ENCODE peak calls at places on chromosomes 4 and X, in nine cellular contexts. One of them, this sample, is unnamed.

GRCh38 chr4:147780137-147780777 is 48.4 kb downstream of the ARHGAP10 start:
- DNase-seq in PC-3: no peak
- DNase-seq in Karpas-422: peak
- DNase-seq in GM23248: no peak
- DNase-seq in neuronal stem cell: no peak
- DNase-seq in HCT116: no peak
- DNase-seq in mammary epithelial cell: peak
- DNase-seq in neural progenitor cell: no peak
- DNase-seq in GM12878: peak
- DNase-seq in this sample: no peak

GRCh38 chr4:140052050-140052449 is 101.9 kb downstream of the MAML3 start:
- DNase-seq in PC-3: peak
- DNase-seq in Karpas-422: peak
- DNase-seq in GM23248: peak
- DNase-seq in neuronal stem cell: no peak
- DNase-seq in HCT116: peak
- DNase-seq in mammary epithelial cell: peak
- DNase-seq in neural progenitor cell: peak
- DNase-seq in GM12878: no peak
- DNase-seq in this sample: peak

GRCh38 chr4:40570348-40571077 is 59.2 kb downstream of the RBM47 start:
- DNase-seq in PC-3: peak
- DNase-seq in Karpas-422: no peak
- DNase-seq in GM23248: no peak
- DNase-seq in neuronal stem cell: no peak
- DNase-seq in HCT116: no peak
- DNase-seq in mammary epithelial cell: no peak
- DNase-seq in neural progenitor cell: no peak
- DNase-seq in GM12878: no peak
- DNase-seq in this sample: no peak

GRCh38 chr4:183596056-183596757 is 62.8 kb downstream of the RWDD4 start:
- DNase-seq in PC-3: peak
- DNase-seq in Karpas-422: no peak
- DNase-seq in GM23248: peak
- DNase-seq in neuronal stem cell: no peak
- DNase-seq in HCT116: no peak
- DNase-seq in mammary epithelial cell: peak
- DNase-seq in neural progenitor cell: no peak
- DNase-seq in GM12878: no peak
- DNase-seq in this sample: no peak

GRCh38 chr4:173526034-173526482 is 4.0 kb downstream of the HAND2 start:
- DNase-seq in PC-3: no peak
- DNase-seq in Karpas-422: no peak
- DNase-seq in GM23248: peak
- DNase-seq in neuronal stem cell: no peak
- DNase-seq in HCT116: no peak
- DNase-seq in mammary epithelial cell: no peak
- DNase-seq in neural progenitor cell: peak
- DNase-seq in GM12878: no peak
- DNase-seq in this sample: no peak

GRCh38 chrX:115679460-115679859 is 118.5 kb downstream of the PLS3 start:
- DNase-seq in PC-3: peak
- DNase-seq in Karpas-422: peak
- DNase-seq in GM23248: peak
- DNase-seq in neuronal stem cell: no peak
- DNase-seq in HCT116: peak
- DNase-seq in mammary epithelial cell: peak
- DNase-seq in neural progenitor cell: peak
- DNase-seq in GM12878: no peak
- DNase-seq in this sample: no peak

GRCh38 chr4:56530269-56531148 is 24.9 kb downstream of the ARL9 start:
- DNase-seq in PC-3: peak
- DNase-seq in Karpas-422: no peak
- DNase-seq in GM23248: peak
- DNase-seq in neuronal stem cell: peak
- DNase-seq in HCT116: peak
- DNase-seq in mammary epithelial cell: peak
- DNase-seq in neural progenitor cell: peak
- DNase-seq in GM12878: no peak
- DNase-seq in this sample: peak

GRCh38 chr4:38013461-38014366 is 53.5 kb downstream of the PTTG2 start:
- DNase-seq in PC-3: peak
- DNase-seq in Karpas-422: no peak
- DNase-seq in GM23248: peak
- DNase-seq in neuronal stem cell: no peak
- DNase-seq in HCT116: peak
- DNase-seq in mammary epithelial cell: peak
- DNase-seq in neural progenitor cell: no peak
- DNase-seq in GM12878: no peak
- DNase-seq in this sample: no peak

GRCh38 chr4:186021461-186022167 is 47.3 kb upstream of the TLR3 start:
- DNase-seq in PC-3: peak
- DNase-seq in Karpas-422: peak
- DNase-seq in GM23248: peak
- DNase-seq in neuronal stem cell: peak
- DNase-seq in HCT116: no peak
- DNase-seq in mammary epithelial cell: peak
- DNase-seq in neural progenitor cell: peak
- DNase-seq in GM12878: no peak
- DNase-seq in this sample: peak

GRCh38 chr4:186020106-186020792 is 48.7 kb upstream of the TLR3 start:
- DNase-seq in PC-3: no peak
- DNase-seq in Karpas-422: no peak
- DNase-seq in GM23248: no peak
- DNase-seq in neuronal stem cell: no peak
- DNase-seq in HCT116: no peak
- DNase-seq in mammary epithelial cell: no peak
- DNase-seq in neural progenitor cell: no peak
- DNase-seq in GM12878: no peak
- DNase-seq in this sample: no peak

GRCh38 chr4:186018756-186019155 is 50.2 kb upstream of the TLR3 start:
- DNase-seq in PC-3: no peak
- DNase-seq in Karpas-422: no peak
- DNase-seq in GM23248: no peak
- DNase-seq in neuronal stem cell: no peak
- DNase-seq in HCT116: no peak
- DNase-seq in mammary epithelial cell: no peak
- DNase-seq in neural progenitor cell: no peak
- DNase-seq in GM12878: no peak
- DNase-seq in this sample: no peak

GRCh38 chr4:186019264-186019663 is 49.7 kb upstream of the TLR3 start:
- DNase-seq in PC-3: no peak
- DNase-seq in Karpas-422: no peak
- DNase-seq in GM23248: no peak
- DNase-seq in neuronal stem cell: no peak
- DNase-seq in HCT116: no peak
- DNase-seq in mammary epithelial cell: no peak
- DNase-seq in neural progenitor cell: no peak
- DNase-seq in GM12878: no peak
- DNase-seq in this sample: no peak

DNA sequence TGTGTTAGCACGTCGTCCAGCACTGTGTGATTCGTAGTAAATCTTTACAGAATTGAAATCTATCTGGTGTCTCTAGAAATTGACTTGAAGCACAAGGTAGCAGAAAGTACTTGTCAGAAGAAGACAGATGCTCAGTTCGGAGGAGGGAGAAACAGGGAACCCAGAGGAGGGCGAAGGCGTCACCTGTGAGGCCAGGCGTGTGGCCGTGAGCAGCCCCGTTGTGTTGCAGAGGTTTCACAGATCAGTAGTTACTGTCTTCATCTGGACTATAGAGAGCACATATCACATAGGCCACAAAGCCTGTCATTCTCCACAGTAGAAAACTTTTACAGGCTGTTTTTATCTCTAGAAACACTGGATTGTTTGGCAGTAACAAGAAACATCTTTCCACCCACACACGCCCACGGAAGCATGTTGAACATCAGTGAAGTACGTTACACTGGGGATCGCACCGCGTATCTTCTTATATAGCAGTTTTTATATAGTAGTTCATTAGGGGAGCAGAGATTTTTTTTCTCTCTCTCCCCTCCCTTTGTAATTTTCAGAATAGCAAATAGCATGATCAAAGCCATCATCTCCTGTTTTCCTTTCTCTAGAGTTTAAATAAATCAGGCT is 48.1 kb upstream of the TLR3 start:
- DNase-seq in PC-3: no peak
- DNase-seq in Karpas-422: no peak
- DNase-seq in GM23248: no peak
- DNase-seq in neuronal stem cell: no peak
- DNase-seq in HCT116: no peak
- DNase-seq in mammary epithelial cell: no peak
- DNase-seq in neural progenitor cell: no peak
- DNase-seq in GM12878: no peak
- DNase-seq in this sample: no peak
- H2AFZ ChIP-seq in PC-3: no peak
- H2AFZ ChIP-seq in Karpas-422: no peak
- H2AFZ ChIP-seq in GM23248: no peak
- H2AFZ ChIP-seq in neuronal stem cell: peak
- H2AFZ ChIP-seq in HCT116: no peak
- H2AFZ ChIP-seq in mammary epithelial cell: no peak
- H2AFZ ChIP-seq in neural progenitor cell: no peak
- H2AFZ ChIP-seq in GM12878: no peak
- H2AFZ ChIP-seq in this sample: no peak

DNA sequence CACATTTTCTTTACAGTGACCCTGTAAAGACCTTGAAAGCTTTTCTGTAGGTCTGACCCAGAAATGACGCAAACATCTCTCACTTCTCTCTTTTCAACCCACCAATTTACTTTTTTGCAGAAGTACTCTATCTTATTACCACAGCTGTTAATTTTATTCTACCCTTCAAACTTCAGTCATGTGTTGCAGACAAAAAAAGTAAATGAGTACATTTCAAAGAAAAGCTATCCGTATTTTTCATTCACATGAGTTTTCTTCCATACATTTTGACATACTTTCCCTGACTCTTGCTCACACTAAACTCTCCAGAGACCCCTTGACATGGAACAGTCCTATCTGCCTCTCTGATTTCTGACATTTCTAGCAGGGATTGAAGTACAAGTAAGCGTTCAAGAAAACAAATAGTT is 51.7 kb downstream of the SLC7A11 start:
- DNase-seq in PC-3: no peak
- DNase-seq in Karpas-422: peak
- DNase-seq in GM23248: no peak
- DNase-seq in neuronal stem cell: no peak
- DNase-seq in HCT116: no peak
- DNase-seq in mammary epithelial cell: no peak
- DNase-seq in neural progenitor cell: no peak
- DNase-seq in GM12878: peak
- DNase-seq in this sample: no peak
- H3K4me3 ChIP-seq in PC-3: no peak
- H3K4me3 ChIP-seq in Karpas-422: peak
- H3K4me3 ChIP-seq in GM23248: no peak
- H3K4me3 ChIP-seq in neuronal stem cell: no peak
- H3K4me3 ChIP-seq in HCT116: no peak
- H3K4me3 ChIP-seq in mammary epithelial cell: no peak
- H3K4me3 ChIP-seq in neural progenitor cell: no peak
- H3K4me3 ChIP-seq in GM12878: no peak
- H3K4me3 ChIP-seq in this sample: no peak

GRCh38 chr4:68375667-68376559 is 26.0 kb upstream of the YTHDC1 start:
- DNase-seq in PC-3: peak
- DNase-seq in Karpas-422: peak
- DNase-seq in GM23248: peak
- DNase-seq in neuronal stem cell: peak
- DNase-seq in HCT116: peak
- DNase-seq in mammary epithelial cell: peak
- DNase-seq in neural progenitor cell: peak
- DNase-seq in GM12878: no peak
- DNase-seq in this sample: peak

GRCh38 chr4:68369474-68369805 is 19.6 kb upstream of the YTHDC1 start:
- DNase-seq in PC-3: peak
- DNase-seq in Karpas-422: no peak
- DNase-seq in GM23248: no peak
- DNase-seq in neuronal stem cell: no peak
- DNase-seq in HCT116: peak
- DNase-seq in mammary epithelial cell: peak
- DNase-seq in neural progenitor cell: no peak
- DNase-seq in GM12878: no peak
- DNase-seq in this sample: peak

GRCh38 chr4:68368566-68369473 is 18.9 kb upstream of the YTHDC1 start:
- DNase-seq in PC-3: peak
- DNase-seq in Karpas-422: no peak
- DNase-seq in GM23248: peak
- DNase-seq in neuronal stem cell: no peak
- DNase-seq in HCT116: no peak
- DNase-seq in mammary epithelial cell: peak
- DNase-seq in neural progenitor cell: no peak
- DNase-seq in GM12878: no peak
- DNase-seq in this sample: peak

GRCh38 chr4:68372588-68372987 is 22.7 kb upstream of the YTHDC1 start:
- DNase-seq in PC-3: peak
- DNase-seq in Karpas-422: no peak
- DNase-seq in GM23248: peak
- DNase-seq in neuronal stem cell: no peak
- DNase-seq in HCT116: no peak
- DNase-seq in mammary epithelial cell: peak
- DNase-seq in neural progenitor cell: no peak
- DNase-seq in GM12878: no peak
- DNase-seq in this sample: no peak

DNA sequence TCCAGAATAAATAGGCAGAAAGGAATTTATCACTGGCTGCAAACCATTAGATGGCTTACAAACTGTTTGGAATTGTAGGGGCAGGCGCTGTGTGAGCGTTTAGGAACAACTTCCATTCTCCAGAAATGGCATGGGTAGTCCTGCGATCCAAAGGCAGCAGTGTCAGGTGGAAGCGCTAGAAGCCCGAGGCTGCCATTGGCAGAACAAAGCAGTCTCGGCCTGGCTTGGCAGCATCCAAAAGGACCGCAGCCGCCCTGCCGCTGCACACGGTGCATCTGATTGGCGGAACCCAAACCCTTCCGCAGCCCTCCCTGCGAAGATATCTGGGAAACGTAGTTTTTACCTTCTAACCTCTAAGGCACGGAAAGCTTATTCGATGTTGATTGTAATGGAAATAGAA is 23.6 kb upstream of the YTHDC1 start:
- DNase-seq in PC-3: no peak
- DNase-seq in Karpas-422: no peak
- DNase-seq in GM23248: peak
- DNase-seq in neuronal stem cell: peak
- DNase-seq in HCT116: no peak
- DNase-seq in mammary epithelial cell: no peak
- DNase-seq in neural progenitor cell: peak
- DNase-seq in GM12878: no peak
- DNase-seq in this sample: no peak
- H3K4me2 ChIP-seq in PC-3: no peak
- H3K4me2 ChIP-seq in Karpas-422: no peak
- H3K4me2 ChIP-seq in GM23248: peak
- H3K4me2 ChIP-seq in neuronal stem cell: peak
- H3K4me2 ChIP-seq in HCT116: no peak
- H3K4me2 ChIP-seq in mammary epithelial cell: peak
- H3K4me2 ChIP-seq in neural progenitor cell: peak
- H3K4me2 ChIP-seq in GM12878: no peak
- H3K4me2 ChIP-seq in this sample: no peak

DNA sequence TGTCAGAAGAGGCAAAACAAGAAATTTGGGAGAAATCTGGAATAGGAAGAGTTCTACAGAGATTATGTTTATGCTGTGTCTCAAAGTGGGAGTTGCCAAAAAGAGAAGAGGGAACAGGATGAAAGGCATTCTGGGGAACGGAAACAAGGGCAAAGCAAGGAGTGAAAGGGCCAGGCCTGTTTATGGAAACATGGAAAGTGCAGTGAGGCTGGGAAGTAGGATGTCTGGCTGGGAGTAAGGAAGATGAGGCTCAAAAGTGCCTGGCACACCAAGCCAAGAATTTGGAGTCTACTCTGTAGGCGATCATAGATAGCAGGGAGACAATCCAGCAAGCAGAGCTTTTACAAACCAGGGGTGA is 1.8 kb upstream of the CUL4B start:
- DNase-seq in PC-3: no peak
- DNase-seq in Karpas-422: no peak
- DNase-seq in GM23248: no peak
- DNase-seq in neuronal stem cell: no peak
- DNase-seq in HCT116: no peak
- DNase-seq in mammary epithelial cell: no peak
- DNase-seq in neural progenitor cell: no peak
- DNase-seq in GM12878: no peak
- DNase-seq in this sample: no peak
- H2AFZ ChIP-seq in PC-3: no peak
- H2AFZ ChIP-seq in Karpas-422: no peak
- H2AFZ ChIP-seq in GM23248: peak
- H2AFZ ChIP-seq in neuronal stem cell: no peak
- H2AFZ ChIP-seq in HCT116: no peak
- H2AFZ ChIP-seq in mammary epithelial cell: no peak
- H2AFZ ChIP-seq in neural progenitor cell: no peak
- H2AFZ ChIP-seq in GM12878: no peak
- H2AFZ ChIP-seq in this sample: no peak